ENCODE peak calls at places on chromosomes 4 and X, in ten cellular contexts. Q is effector memory CD4-positive, alpha-beta T cell; I is activated CD4-positive, CD25-positive, alpha-beta regulatory T cell treated with anti-CD3 and anti-CD28 coated beads, Interleukin-2, amount 50 U/mL, for 72 hours; J is NCI-H748 treated with DMSO at 0.1 percent for 48 hours; S is activated CD4-positive, alpha-beta T cell treated with anti-CD3 and anti-CD28 coated beads for 1 hour; E is pulmonary artery endothelial cell; T is stromal cell of bone marrow; N is osteoblast; L is endothelial cell of umbilical vein; Y is activated naive CD4-positive, alpha-beta T cell. F is an unnamed sample.

GRCh38 chr4:165757426-165757825 is 115.6 kb upstream of the TLL1 start:
- DNase-seq in Q (no peak), I (no peak), J (no peak), S (no peak), E (no peak), T (no peak), N (no peak), L (no peak), Y (no peak), F (no peak)

GRCh38 chr4:8819421-8820177 is 52.0 kb downstream of the HMX1 start:
- DNase-seq in Q (no peak), I (no peak), J (no peak), S (no peak), E (no peak), T (no peak), N (no peak), L (no peak), Y (no peak), F (no peak)

GRCh38 chr4:84379881-84380618 is 119.0 kb downstream of the NKX6-1 start:
- DNase-seq in Q (no peak), I (no peak), J (no peak), S (no peak), E (no peak), T (peak), N (peak), L (no peak), Y (no peak), F (peak)

GRCh38 chrX:2504706-2505332 is 4.0 kb upstream of the DHRSX start:
- DNase-seq in Q (no peak), I (no peak), J (no peak), S (no peak), E (no peak), T (no peak), N (no peak), L (no peak), Y (no peak), F (no peak)

GRCh38 chr4:73984736-73985527 is 3.1 kb downstream of the PPBP start:
- DNase-seq in Q (no peak), I (no peak), J (no peak), S (no peak), E (no peak), T (no peak), N (no peak), L (no peak), Y (no peak), F (no peak)

GRCh38 chr4:15110120-15110571 is 107.9 kb downstream of the CPEB2 start:
- DNase-seq in Q (no peak), I (no peak), J (no peak), S (no peak), E (no peak), T (no peak), N (no peak), L (no peak), Y (no peak), F (no peak)

GRCh38 chrX:133435544-133436124 is 20.3 kb upstream of the GPC4 start:
- DNase-seq in Q (no peak), I (no peak), J (no peak), S (no peak), E (no peak), T (no peak), N (no peak), L (no peak), Y (no peak), F (no peak)

GRCh38 chr4:6282247-6282646 is 12.6 kb downstream of the WFS1 start:
- DNase-seq in Q (no peak), I (no peak), J (no peak), S (no peak), E (no peak), T (no peak), N (peak), L (no peak), Y (no peak), F (peak)